ENCODE peak calls at places on chromosomes 4 and X, in six cellular contexts. One of them, this sample, is unnamed.

GRCh38 chr4:188214861-188215260 is 75.6 kb downstream of the TRIML1 start:
- DNase-seq in left lung: no peak
- DNase-seq in cardiac muscle cell: no peak
- DNase-seq in kidney: no peak
- DNase-seq in K562: no peak
- DNase-seq in WERI-Rb-1: no peak
- DNase-seq in this sample: no peak

GRCh38 chr4:16844796-16845586 is 53.5 kb downstream of the LDB2 start:
- DNase-seq in kidney: no peak
- DNase-seq in K562: no peak
- DNase-seq in WERI-Rb-1: no peak
- DNase-seq in left lung: no peak
- DNase-seq in cardiac muscle cell: no peak
- DNase-seq in this sample: no peak

GRCh38 chrX:86946569-86946968 is 571.0 kb upstream of the KLHL4 start:
- DNase-seq in cardiac muscle cell: peak; percentile 72
- DNase-seq in kidney: no peak
- DNase-seq in left lung: no peak
- DNase-seq in WERI-Rb-1: peak; percentile 24
- DNase-seq in K562: peak; percentile 7
- DNase-seq in this sample: no peak

GRCh38 chr4:173935622-173936405 is 347.7 kb downstream of the FBXO8 start:
- DNase-seq in kidney: no peak
- DNase-seq in WERI-Rb-1: no peak
- DNase-seq in K562: no peak
- DNase-seq in cardiac muscle cell: no peak
- DNase-seq in left lung: no peak
- DNase-seq in this sample: no peak

GRCh38 chr4:30865676-30866075 is 145.5 kb downstream of the PCDH7 start:
- DNase-seq in kidney: no peak
- DNase-seq in left lung: no peak
- DNase-seq in WERI-Rb-1: no peak
- DNase-seq in cardiac muscle cell: no peak
- DNase-seq in K562: no peak
- DNase-seq in this sample: no peak

GRCh38 chrX:48696301-48697181 is at the start of gene SUV39H1:
- DNase-seq in cardiac muscle cell: peak; percentile 91
- DNase-seq in kidney: peak; percentile 95
- DNase-seq in K562: peak; percentile 90
- DNase-seq in left lung: peak; percentile 91
- DNase-seq in WERI-Rb-1: peak; percentile 80
- DNase-seq in this sample: peak; percentile 95

GRCh38 chrX:134431894-134432293 is 28.1 kb upstream of the HPRT1 start:
- DNase-seq in cardiac muscle cell: no peak
- DNase-seq in WERI-Rb-1: no peak
- DNase-seq in kidney: no peak
- DNase-seq in left lung: no peak
- DNase-seq in K562: no peak
- DNase-seq in this sample: no peak

GRCh38 chrX:52217494-52218160 is 32.9 kb downstream of the MAGED4 start:
- DNase-seq in kidney: no peak
- DNase-seq in left lung: no peak
- DNase-seq in cardiac muscle cell: peak; percentile 11
- DNase-seq in K562: no peak
- DNase-seq in WERI-Rb-1: no peak
- DNase-seq in this sample: no peak

GRCh38 chr4:102399021-102399420 is 53.7 kb upstream of the SLC39A8 start:
- DNase-seq in left lung: no peak
- DNase-seq in kidney: no peak
- DNase-seq in K562: no peak
- DNase-seq in WERI-Rb-1: no peak
- DNase-seq in cardiac muscle cell: no peak
- DNase-seq in this sample: no peak

GRCh38 chr4:119735136-119735770 is 106.6 kb upstream of the PDE5A start:
- DNase-seq in kidney: no peak
- DNase-seq in cardiac muscle cell: no peak
- DNase-seq in left lung: no peak
- DNase-seq in WERI-Rb-1: no peak
- DNase-seq in K562: no peak
- DNase-seq in this sample: no peak

GRCh38 chr4:174018236-174018635 is 265.2 kb downstream of the FBXO8 start:
- DNase-seq in WERI-Rb-1: no peak
- DNase-seq in cardiac muscle cell: no peak
- DNase-seq in K562: no peak
- DNase-seq in left lung: no peak
- DNase-seq in kidney: no peak
- DNase-seq in this sample: no peak

GRCh38 chrX:102651968-102652744 is 873 bp downstream of the GPRASP1 start:
- DNase-seq in kidney: peak; percentile 49
- DNase-seq in cardiac muscle cell: peak; percentile 15
- DNase-seq in WERI-Rb-1: peak; percentile 38
- DNase-seq in K562: no peak
- DNase-seq in left lung: no peak
- DNase-seq in this sample: no peak
- H3K27ac ChIP-seq in kidney: no peak overlapping the region
- H3K27ac ChIP-seq in cardiac muscle cell: no peak overlapping the region
- H3K27ac ChIP-seq in WERI-Rb-1: no peak overlapping the region
- H3K27ac ChIP-seq in K562: no peak overlapping the region
- H3K27ac ChIP-seq in left lung: no peak overlapping the region
- H3K27ac ChIP-seq in this sample: peak overlapping the region; percentile 58

DNA sequence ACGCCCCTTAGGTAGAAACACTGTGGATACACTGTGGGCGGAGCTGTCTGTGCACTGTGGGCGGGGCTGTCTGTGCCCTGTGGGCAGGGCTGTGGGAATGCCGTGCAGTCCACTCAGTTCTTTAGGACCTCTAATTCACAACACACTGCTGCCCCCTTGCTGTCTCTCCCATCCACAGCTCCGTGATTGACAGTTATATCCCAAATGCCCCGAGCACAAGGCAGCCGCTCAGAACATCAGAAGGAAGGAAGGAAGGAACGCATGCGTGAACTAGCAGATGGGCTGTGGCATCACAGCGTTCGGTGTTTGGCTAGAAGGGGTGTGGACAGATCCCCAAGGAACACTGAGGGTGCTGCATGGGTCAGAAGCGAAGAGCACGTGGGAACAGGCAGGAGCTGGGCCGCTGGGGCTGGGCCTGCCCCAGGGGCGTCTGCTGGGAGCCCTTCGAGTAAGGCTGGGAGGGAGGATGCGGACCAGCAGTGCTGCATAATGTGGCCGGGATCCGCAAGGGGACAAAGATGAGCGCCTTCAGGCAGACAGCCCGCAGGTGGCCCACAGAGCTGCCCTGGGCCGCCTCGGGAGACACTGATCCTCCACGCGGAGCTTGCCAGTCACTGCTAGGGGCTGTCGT is 29.8 kb downstream of the ACOX3 start:
- DNase-seq in K562: peak; percentile 86
- DNase-seq in left lung: no peak
- DNase-seq in WERI-Rb-1: peak; percentile 98
- DNase-seq in cardiac muscle cell: peak; percentile 80
- DNase-seq in kidney: no peak
- DNase-seq in this sample: no peak
- H3K36me3 ChIP-seq in K562: peaks cover 3% of the 10 kb centered on the region
- H3K36me3 ChIP-seq in left lung: peaks cover 81% of the 10 kb centered on the region
- H3K36me3 ChIP-seq in WERI-Rb-1: peaks cover 15% of the 10 kb centered on the region
- H3K36me3 ChIP-seq in cardiac muscle cell: peaks cover 17% of the 10 kb centered on the region
- H3K36me3 ChIP-seq in kidney: peaks cover 31% of the 10 kb centered on the region
- H3K36me3 ChIP-seq in this sample: peaks cover 27% of the 10 kb centered on the region

DNA sequence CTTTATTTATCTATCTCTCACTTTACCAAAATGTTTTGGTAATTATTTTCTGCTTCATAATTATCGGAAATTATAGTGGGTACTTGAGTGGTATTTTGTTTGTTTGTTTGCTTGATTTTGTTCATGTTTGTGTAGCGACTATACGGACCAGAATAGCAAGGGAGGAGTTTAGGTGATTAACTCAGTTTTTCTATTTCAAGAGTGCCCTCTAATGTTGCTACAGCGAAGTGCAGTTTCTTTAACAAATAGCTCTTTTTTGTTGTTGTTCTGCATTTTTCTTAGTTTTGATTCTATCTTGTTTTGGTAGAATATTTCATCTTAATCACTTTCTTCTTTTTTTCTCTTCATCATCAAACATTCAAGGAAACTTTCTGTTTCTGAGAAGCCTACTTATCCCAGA is 40.8 kb upstream of the QRFPR start:
- DNase-seq in WERI-Rb-1: peak; percentile 26
- DNase-seq in cardiac muscle cell: no peak
- DNase-seq in left lung: no peak
- DNase-seq in K562: no peak
- DNase-seq in kidney: no peak
- DNase-seq in this sample: no peak
- TF ChIP-seq CTCF in WERI-Rb-1: peak; percentile 66
- TF ChIP-seq CTCF in cardiac muscle cell: peak; percentile 47
- TF ChIP-seq CTCF in left lung: no peak
- TF ChIP-seq CTCF in K562: peak; percentile 15
- TF ChIP-seq CTCF in kidney: no peak
- TF ChIP-seq CTCF in this sample: peak; percentile 41

DNA sequence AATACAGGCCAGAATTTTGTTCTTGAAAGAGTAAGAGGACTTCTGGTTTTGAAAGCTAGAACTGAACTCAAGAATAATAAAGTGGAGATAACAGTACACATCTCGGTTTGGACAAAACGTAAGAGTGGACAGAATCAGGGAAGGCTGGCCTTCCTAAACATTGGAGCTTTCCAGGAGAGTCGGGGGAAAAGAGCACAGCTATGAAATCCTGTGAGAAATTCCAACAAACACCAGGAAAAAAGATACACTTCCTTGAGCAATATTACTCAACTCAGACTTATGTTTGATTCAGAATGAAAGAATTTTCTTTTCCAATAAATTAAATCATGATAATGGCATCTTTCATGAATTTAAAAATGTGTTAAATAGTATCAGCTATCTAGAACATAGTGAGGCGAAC is 1.1 kb downstream of the CTSO start:
- DNase-seq in kidney: no peak
- DNase-seq in cardiac muscle cell: no peak
- DNase-seq in left lung: no peak
- DNase-seq in WERI-Rb-1: no peak
- DNase-seq in K562: no peak
- DNase-seq in this sample: no peak
- H3K27ac ChIP-seq in kidney: peak overlapping the region; percentile 48
- H3K27ac ChIP-seq in cardiac muscle cell: no peak overlapping the region
- H3K27ac ChIP-seq in left lung: peak overlapping the region; percentile 98
- H3K27ac ChIP-seq in WERI-Rb-1: no peak overlapping the region
- H3K27ac ChIP-seq in K562: no peak overlapping the region
- H3K27ac ChIP-seq in this sample: peak overlapping the region; percentile 99

DNA sequence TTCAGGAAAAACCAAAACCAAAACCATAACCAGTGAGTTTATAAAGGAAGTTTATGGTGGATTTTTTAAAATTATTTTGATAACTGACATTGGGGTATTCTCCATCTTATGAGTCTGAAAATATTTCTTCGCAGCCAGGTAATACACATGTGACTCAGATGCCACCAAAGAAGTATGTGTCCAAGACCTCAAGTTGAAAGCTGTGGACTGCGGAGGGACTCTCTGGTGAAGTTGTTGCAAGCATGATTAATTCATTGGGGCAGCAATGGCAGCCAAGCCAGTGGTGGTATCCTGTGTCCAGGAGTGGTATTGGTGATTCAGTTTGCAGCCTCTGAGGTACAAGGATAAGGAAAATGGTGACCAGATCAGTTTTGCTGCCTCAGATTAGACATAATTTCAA is 14.0 kb upstream of the ADH5 start:
- DNase-seq in cardiac muscle cell: no peak
- DNase-seq in K562: no peak
- DNase-seq in WERI-Rb-1: no peak
- DNase-seq in kidney: no peak
- DNase-seq in left lung: no peak
- DNase-seq in this sample: no peak
- H3K36me3 ChIP-seq in cardiac muscle cell: no peaks in the 10 kb centered on the region
- H3K36me3 ChIP-seq in K562: no peaks in the 10 kb centered on the region
- H3K36me3 ChIP-seq in WERI-Rb-1: no peaks in the 10 kb centered on the region
- H3K36me3 ChIP-seq in kidney: no peaks in the 10 kb centered on the region
- H3K36me3 ChIP-seq in left lung: no peaks in the 10 kb centered on the region
- H3K36me3 ChIP-seq in this sample: no peaks in the 10 kb centered on the region